ENCODE peak calls at places on chromosomes 3 and 15, in nine cellular contexts. One of them, this sample, is unnamed.
A peak's percentile ranks its signal among the peaks of the same experiment; 100 is the strongest.

GRCh38 chr3:117059054-117059989 is 349.7 kb downstream of the TUSC7 start:
- DNase-seq in choroid plexus epithelial cell: peak; percentile 41
- DNase-seq in astrocyte: peak; percentile 20
- DNase-seq in Panc1: no peak
- DNase-seq in GM23338: peak; percentile 85
- DNase-seq in heart right ventricle: no peak
- DNase-seq in body of pancreas: no peak
- DNase-seq in HFF-Myc: no peak
- DNase-seq in spleen: no peak
- DNase-seq in this sample: no peak

GRCh38 chr15:85333132-85333831 is 47.1 kb upstream of the AKAP13 start:
- DNase-seq in HFF-Myc: peak; percentile 83
- DNase-seq in spleen: no peak
- DNase-seq in GM23338: no peak
- DNase-seq in body of pancreas: no peak
- DNase-seq in astrocyte: peak; percentile 98
- DNase-seq in choroid plexus epithelial cell: peak; percentile 94
- DNase-seq in heart right ventricle: no peak
- DNase-seq in Panc1: no peak
- DNase-seq in this sample: no peak

GRCh38 chr3:142595581-142595950 is 627 bp upstream of the PLS1 start:
- DNase-seq in body of pancreas: peak; percentile 56
- DNase-seq in choroid plexus epithelial cell: peak; percentile 93
- DNase-seq in GM23338: no peak
- DNase-seq in astrocyte: peak; percentile 94
- DNase-seq in HFF-Myc: peak; percentile 56
- DNase-seq in heart right ventricle: no peak
- DNase-seq in spleen: no peak
- DNase-seq in Panc1: no peak
- DNase-seq in this sample: no peak

GRCh38 chr3:104032283-104032682 is 1334.4 kb upstream of the ALCAM start:
- DNase-seq in HFF-Myc: no peak
- DNase-seq in spleen: no peak
- DNase-seq in GM23338: peak; percentile 55
- DNase-seq in heart right ventricle: no peak
- DNase-seq in choroid plexus epithelial cell: peak; percentile 68
- DNase-seq in Panc1: no peak
- DNase-seq in body of pancreas: no peak
- DNase-seq in astrocyte: peak; percentile 32
- DNase-seq in this sample: no peak

GRCh38 chr15:72315706-72316370 is 4.1 kb downstream of the CELF6 start:
- DNase-seq in heart right ventricle: no peak
- DNase-seq in GM23338: no peak
- DNase-seq in body of pancreas: no peak
- DNase-seq in astrocyte: no peak
- DNase-seq in HFF-Myc: no peak
- DNase-seq in choroid plexus epithelial cell: no peak
- DNase-seq in Panc1: no peak
- DNase-seq in spleen: no peak
- DNase-seq in this sample: no peak

GRCh38 chr3:107861904-107862303 is 228.9 kb downstream of the CD47 start:
- DNase-seq in astrocyte: no peak
- DNase-seq in body of pancreas: no peak
- DNase-seq in choroid plexus epithelial cell: no peak
- DNase-seq in HFF-Myc: no peak
- DNase-seq in Panc1: no peak
- DNase-seq in spleen: no peak
- DNase-seq in heart right ventricle: no peak
- DNase-seq in GM23338: no peak
- DNase-seq in this sample: no peak

GRCh38 chr3:8576841-8577553 is 67.6 kb downstream of the SSUH2 start:
- DNase-seq in spleen: no peak
- DNase-seq in astrocyte: peak; percentile 59
- DNase-seq in body of pancreas: no peak
- DNase-seq in HFF-Myc: no peak
- DNase-seq in Panc1: no peak
- DNase-seq in choroid plexus epithelial cell: peak; percentile 97
- DNase-seq in GM23338: no peak
- DNase-seq in heart right ventricle: no peak
- DNase-seq in this sample: peak; percentile 54

GRCh38 chr3:149003653-149004305 is 12.4 kb downstream of the GYG1 start:
- DNase-seq in heart right ventricle: no peak
- DNase-seq in Panc1: no peak
- DNase-seq in HFF-Myc: no peak
- DNase-seq in choroid plexus epithelial cell: no peak
- DNase-seq in GM23338: no peak
- DNase-seq in spleen: no peak
- DNase-seq in body of pancreas: no peak
- DNase-seq in astrocyte: no peak
- DNase-seq in this sample: no peak

GRCh38 chr3:26712211-26713026 is 89.8 kb downstream of the LRRC3B start:
- DNase-seq in choroid plexus epithelial cell: peak; percentile 33
- DNase-seq in Panc1: peak; percentile 5
- DNase-seq in heart right ventricle: peak; percentile 10
- DNase-seq in HFF-Myc: peak; percentile 1
- DNase-seq in body of pancreas: peak; percentile 13
- DNase-seq in spleen: no peak
- DNase-seq in GM23338: peak; percentile 89
- DNase-seq in astrocyte: no peak
- DNase-seq in this sample: no peak

GRCh38 chr3:41334426-41334825 is 135.1 kb downstream of the CTNNB1 start:
- DNase-seq in astrocyte: no peak
- DNase-seq in choroid plexus epithelial cell: no peak
- DNase-seq in HFF-Myc: no peak
- DNase-seq in heart right ventricle: no peak
- DNase-seq in body of pancreas: no peak
- DNase-seq in Panc1: no peak
- DNase-seq in spleen: no peak
- DNase-seq in GM23338: peak; percentile 35
- DNase-seq in this sample: no peak

GRCh38 chr15:58957101-58957973 is 23.9 kb upstream of the SLTM start:
- DNase-seq in body of pancreas: peak; percentile 62
- DNase-seq in choroid plexus epithelial cell: peak; percentile 73
- DNase-seq in heart right ventricle: peak; percentile 63
- DNase-seq in HFF-Myc: no peak
- DNase-seq in astrocyte: no peak
- DNase-seq in spleen: no peak
- DNase-seq in GM23338: peak; percentile 96
- DNase-seq in Panc1: peak; percentile 63
- DNase-seq in this sample: no peak
- TF ChIP-seq CTCF in body of pancreas: peak; percentile 65
- TF ChIP-seq CTCF in choroid plexus epithelial cell: peak; percentile 83
- TF ChIP-seq CTCF in heart right ventricle: peak; percentile 63
- TF ChIP-seq CTCF in HFF-Myc: peak; percentile 87
- TF ChIP-seq CTCF in astrocyte: peak; percentile 89
- TF ChIP-seq CTCF in spleen: peak; percentile 70
- TF ChIP-seq CTCF in GM23338: peak; percentile 90
- TF ChIP-seq CTCF in Panc1: peak; percentile 91
- TF ChIP-seq CTCF in this sample: peak; percentile 80

GRCh38 chr15:92277776-92278175 is 115.9 kb upstream of the ST8SIA2 start:
- DNase-seq in spleen: no peak
- DNase-seq in heart right ventricle: peak; percentile 8
- DNase-seq in GM23338: peak; percentile 37
- DNase-seq in HFF-Myc: no peak
- DNase-seq in body of pancreas: peak; percentile 6
- DNase-seq in Panc1: no peak
- DNase-seq in choroid plexus epithelial cell: peak; percentile 0
- DNase-seq in astrocyte: no peak
- DNase-seq in this sample: no peak
- TF ChIP-seq CTCF in spleen: no peak
- TF ChIP-seq CTCF in heart right ventricle: no peak
- TF ChIP-seq CTCF in GM23338: peak; percentile 28
- TF ChIP-seq CTCF in HFF-Myc: no peak
- TF ChIP-seq CTCF in body of pancreas: no peak
- TF ChIP-seq CTCF in Panc1: peak; percentile 64
- TF ChIP-seq CTCF in choroid plexus epithelial cell: peak; percentile 3
- TF ChIP-seq CTCF in astrocyte: peak; percentile 22
- TF ChIP-seq CTCF in this sample: peak; percentile 15

DNA sequence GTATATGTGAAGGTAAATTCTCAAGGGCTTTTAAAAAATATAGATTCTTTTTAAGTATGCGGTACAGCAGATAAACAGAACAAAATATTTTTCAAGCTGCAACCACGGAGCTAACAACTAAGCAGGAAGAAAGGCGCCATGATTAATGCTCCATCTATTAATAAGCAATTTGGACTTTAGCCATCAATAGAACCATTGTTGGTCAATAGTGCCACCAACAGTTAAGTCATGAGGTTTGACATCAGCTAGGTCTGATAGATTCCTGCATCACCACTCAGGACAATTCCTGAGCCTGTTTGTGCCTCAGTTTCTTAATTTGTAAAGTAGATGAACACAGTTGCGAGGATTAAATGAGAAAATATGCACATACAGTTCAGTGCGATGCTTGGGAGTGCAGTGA is 65.1 kb upstream of the FAM3D start:
- DNase-seq in choroid plexus epithelial cell: no peak
- DNase-seq in spleen: no peak
- DNase-seq in heart right ventricle: no peak
- DNase-seq in body of pancreas: no peak
- DNase-seq in astrocyte: no peak
- DNase-seq in HFF-Myc: no peak
- DNase-seq in GM23338: no peak
- DNase-seq in Panc1: no peak
- DNase-seq in this sample: no peak
- TF ChIP-seq CTCF in choroid plexus epithelial cell: no peak
- TF ChIP-seq CTCF in spleen: no peak
- TF ChIP-seq CTCF in heart right ventricle: no peak
- TF ChIP-seq CTCF in body of pancreas: peak; percentile 14
- TF ChIP-seq CTCF in astrocyte: no peak
- TF ChIP-seq CTCF in HFF-Myc: no peak
- TF ChIP-seq CTCF in GM23338: no peak
- TF ChIP-seq CTCF in Panc1: no peak
- TF ChIP-seq CTCF in this sample: no peak

DNA sequence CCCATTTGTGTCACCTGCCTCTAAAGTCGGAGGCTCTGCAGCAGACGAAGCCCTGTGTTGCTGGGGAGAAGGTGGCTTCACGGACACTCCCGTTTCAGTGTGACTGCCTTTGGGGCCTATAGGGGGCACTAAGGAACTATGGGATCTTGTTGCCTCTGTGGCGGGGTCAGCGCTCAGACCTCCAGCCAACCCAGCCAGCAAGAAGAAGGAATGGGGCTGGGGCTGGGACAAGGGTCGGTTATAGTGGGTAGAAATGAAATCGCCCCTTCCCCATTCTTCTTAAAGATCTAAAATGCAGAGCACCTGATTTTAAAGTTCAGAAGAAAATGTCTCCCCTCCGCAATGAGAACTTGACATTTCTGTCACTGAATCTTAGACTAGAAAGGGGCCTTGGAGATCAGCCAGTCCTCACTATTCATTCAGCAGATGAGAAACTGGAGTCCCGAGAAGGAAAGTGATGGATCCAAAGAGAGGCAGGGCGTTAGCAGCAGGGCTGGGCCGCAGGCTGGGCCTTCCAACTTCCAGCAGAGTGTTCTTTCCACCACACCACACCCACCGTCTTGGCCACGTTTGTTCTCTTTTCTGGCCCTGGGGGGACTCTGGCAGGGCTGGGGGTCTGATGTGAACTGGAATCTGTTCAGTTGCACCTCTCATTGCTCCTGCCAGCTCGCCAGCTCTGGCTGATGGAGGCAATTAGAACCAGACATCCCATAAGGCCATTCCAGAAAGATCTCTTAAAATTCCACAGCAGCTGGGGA is 195.4 kb downstream of the OPA1 start:
- DNase-seq in choroid plexus epithelial cell: peak; percentile 80
- DNase-seq in body of pancreas: peak; percentile 76
- DNase-seq in astrocyte: peak; percentile 44
- DNase-seq in Panc1: no peak
- DNase-seq in GM23338: peak; percentile 88
- DNase-seq in HFF-Myc: no peak
- DNase-seq in spleen: no peak
- DNase-seq in heart right ventricle: peak; percentile 76
- DNase-seq in this sample: no peak
- TF ChIP-seq CTCF in choroid plexus epithelial cell: peak; percentile 91
- TF ChIP-seq CTCF in body of pancreas: peak; percentile 88
- TF ChIP-seq CTCF in astrocyte: peak; percentile 66
- TF ChIP-seq CTCF in Panc1: peak; percentile 95
- TF ChIP-seq CTCF in GM23338: peak; percentile 85
- TF ChIP-seq CTCF in HFF-Myc: peak; percentile 52
- TF ChIP-seq CTCF in spleen: peak; percentile 69
- TF ChIP-seq CTCF in heart right ventricle: peak; percentile 63
- TF ChIP-seq CTCF in this sample: peak; percentile 72

GRCh38 chr15:57973534-57973933 is 92.0 kb downstream of the ALDH1A2 start:
- DNase-seq in body of pancreas: no peak
- DNase-seq in GM23338: no peak
- DNase-seq in astrocyte: no peak
- DNase-seq in heart right ventricle: no peak
- DNase-seq in Panc1: no peak
- DNase-seq in choroid plexus epithelial cell: no peak
- DNase-seq in HFF-Myc: no peak
- DNase-seq in spleen: no peak
- DNase-seq in this sample: no peak

GRCh38 chr15:57972801-57973311 is 92.7 kb downstream of the ALDH1A2 start:
- DNase-seq in spleen: no peak
- DNase-seq in heart right ventricle: no peak
- DNase-seq in Panc1: no peak
- DNase-seq in astrocyte: no peak
- DNase-seq in GM23338: no peak
- DNase-seq in HFF-Myc: no peak
- DNase-seq in choroid plexus epithelial cell: no peak
- DNase-seq in body of pancreas: no peak
- DNase-seq in this sample: no peak

DNA sequence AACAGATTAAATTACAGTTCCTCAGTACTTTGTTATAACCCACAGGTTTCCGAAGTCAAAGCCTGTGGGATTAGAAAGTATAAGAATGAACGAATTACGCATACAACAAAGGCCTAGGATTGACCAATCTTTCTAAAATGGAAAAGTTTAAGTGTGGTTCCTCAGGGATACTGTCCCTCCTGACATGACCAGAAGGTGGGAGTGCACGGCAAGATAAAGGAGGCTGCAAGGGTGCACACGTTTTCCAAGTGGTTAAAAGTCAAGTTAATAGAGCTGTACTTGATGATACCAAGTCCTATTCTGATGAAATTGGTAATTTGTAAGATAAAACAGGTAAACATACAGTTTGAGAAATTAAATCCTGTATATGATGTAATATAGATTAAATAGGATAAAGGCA is 96.2 kb downstream of the ALDH1A2 start:
- DNase-seq in choroid plexus epithelial cell: peak; percentile 62
- DNase-seq in astrocyte: no peak
- DNase-seq in Panc1: no peak
- DNase-seq in HFF-Myc: no peak
- DNase-seq in spleen: no peak
- DNase-seq in GM23338: peak; percentile 12
- DNase-seq in heart right ventricle: no peak
- DNase-seq in body of pancreas: no peak
- DNase-seq in this sample: no peak
- TF ChIP-seq CTCF in choroid plexus epithelial cell: peak; percentile 64
- TF ChIP-seq CTCF in astrocyte: no peak
- TF ChIP-seq CTCF in Panc1: peak; percentile 16
- TF ChIP-seq CTCF in HFF-Myc: peak; percentile 51
- TF ChIP-seq CTCF in spleen: no peak
- TF ChIP-seq CTCF in GM23338: peak; percentile 41
- TF ChIP-seq CTCF in heart right ventricle: no peak
- TF ChIP-seq CTCF in body of pancreas: no peak
- TF ChIP-seq CTCF in this sample: peak; percentile 5

DNA sequence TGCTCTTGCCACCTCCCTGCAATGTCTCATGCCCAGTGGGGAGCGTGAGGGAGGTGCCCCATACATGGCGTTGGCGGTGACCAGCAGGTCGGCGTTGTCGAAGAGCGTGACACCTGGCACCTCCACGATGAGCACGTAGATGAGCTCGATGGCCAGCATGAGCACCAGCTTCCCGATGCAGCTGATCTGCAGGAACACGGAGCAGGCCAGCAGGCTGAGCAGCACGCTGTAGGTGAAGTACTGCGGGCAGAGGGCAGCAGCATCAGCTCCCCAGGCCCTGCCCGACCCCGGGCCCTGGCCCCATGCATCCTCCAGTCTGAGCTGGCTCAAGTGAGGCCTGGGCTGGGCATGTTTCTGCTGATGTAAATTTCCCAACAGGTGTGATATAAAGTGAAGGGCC is 98.3 kb downstream of the SEC22A start:
- DNase-seq in HFF-Myc: no peak
- DNase-seq in choroid plexus epithelial cell: no peak
- DNase-seq in GM23338: no peak
- DNase-seq in heart right ventricle: no peak
- DNase-seq in astrocyte: no peak
- DNase-seq in spleen: peak; percentile 65
- DNase-seq in Panc1: no peak
- DNase-seq in body of pancreas: no peak
- DNase-seq in this sample: no peak
- TF ChIP-seq CTCF in HFF-Myc: no peak
- TF ChIP-seq CTCF in choroid plexus epithelial cell: no peak
- TF ChIP-seq CTCF in GM23338: no peak
- TF ChIP-seq CTCF in heart right ventricle: no peak
- TF ChIP-seq CTCF in astrocyte: no peak
- TF ChIP-seq CTCF in spleen: no peak
- TF ChIP-seq CTCF in Panc1: no peak
- TF ChIP-seq CTCF in body of pancreas: no peak
- TF ChIP-seq CTCF in this sample: no peak

This sample was measured in AG09319.